ENCODE peak calls at places on chromosomes 11 and 22, in seven cellular contexts. One of them, this sample, is unnamed.

GRCh38 chr11:61353109-61354067 is 8.3 kb downstream of the CYB561A3 start:
- DNase-seq in RCC 7860: no peak
- DNase-seq in left cardiac atrium: no peak
- DNase-seq in IMR-90: no peak
- DNase-seq in HEK293T: no peak
- DNase-seq in NCI-H1105 treated with DMSO at 0.1 percent for 48 hours: no peak
- DNase-seq in NCI-H345: no peak
- DNase-seq in this sample: no peak

GRCh38 chr11:101881586-101881985 is 33.2 kb upstream of the CEP126 start:
- DNase-seq in RCC 7860: no peak
- DNase-seq in left cardiac atrium: no peak
- DNase-seq in NCI-H345: no peak
- DNase-seq in IMR-90: peak; percentile 30
- DNase-seq in NCI-H1105 treated with DMSO at 0.1 percent for 48 hours: no peak
- DNase-seq in HEK293T: no peak
- DNase-seq in this sample: no peak

GRCh38 chr11:92397356-92397755 is 172.7 kb downstream of the FAT3 start:
- DNase-seq in NCI-H1105 treated with DMSO at 0.1 percent for 48 hours: no peak
- DNase-seq in left cardiac atrium: no peak
- DNase-seq in HEK293T: no peak
- DNase-seq in NCI-H345: no peak
- DNase-seq in IMR-90: no peak
- DNase-seq in RCC 7860: no peak
- DNase-seq in this sample: no peak

GRCh38 chr11:122163420-122163819 is 47.4 kb upstream of the BLID start:
- DNase-seq in NCI-H345: no peak
- DNase-seq in NCI-H1105 treated with DMSO at 0.1 percent for 48 hours: no peak
- DNase-seq in left cardiac atrium: no peak
- DNase-seq in HEK293T: no peak
- DNase-seq in RCC 7860: peak; percentile 13
- DNase-seq in IMR-90: peak; percentile 59
- DNase-seq in this sample: no peak

GRCh38 chr11:80958966-80959365 is 1518.1 kb upstream of the TENM4 start:
- DNase-seq in NCI-H1105 treated with DMSO at 0.1 percent for 48 hours: no peak
- DNase-seq in left cardiac atrium: no peak
- DNase-seq in RCC 7860: no peak
- DNase-seq in HEK293T: no peak
- DNase-seq in NCI-H345: no peak
- DNase-seq in IMR-90: no peak
- DNase-seq in this sample: no peak

GRCh38 chr11:118911880-118912741 is 13.6 kb downstream of the BCL9L start:
- DNase-seq in left cardiac atrium: peak; percentile 89
- DNase-seq in IMR-90: peak; percentile 93
- DNase-seq in NCI-H345: no peak
- DNase-seq in RCC 7860: peak; percentile 85
- DNase-seq in HEK293T: peak; percentile 36
- DNase-seq in NCI-H1105 treated with DMSO at 0.1 percent for 48 hours: peak; percentile 29
- DNase-seq in this sample: peak; percentile 55

GRCh38 chr11:93329936-93330445 is 551 bp upstream of the DEUP1 start:
- DNase-seq in HEK293T: no peak
- DNase-seq in NCI-H345: peak; percentile 70
- DNase-seq in RCC 7860: no peak
- DNase-seq in NCI-H1105 treated with DMSO at 0.1 percent for 48 hours: peak; percentile 12
- DNase-seq in left cardiac atrium: no peak
- DNase-seq in IMR-90: no peak
- DNase-seq in this sample: peak; percentile 41

GRCh38 chr11:120142072-120142423 is 4.1 kb upstream of the TRIM29 start:
- DNase-seq in IMR-90: no peak
- DNase-seq in NCI-H345: no peak
- DNase-seq in left cardiac atrium: no peak
- DNase-seq in NCI-H1105 treated with DMSO at 0.1 percent for 48 hours: no peak
- DNase-seq in RCC 7860: no peak
- DNase-seq in HEK293T: no peak
- DNase-seq in this sample: no peak

GRCh38 chr11:119126675-119127268 is 5.4 kb downstream of the HINFP start:
- DNase-seq in left cardiac atrium: no peak
- DNase-seq in NCI-H1105 treated with DMSO at 0.1 percent for 48 hours: no peak
- DNase-seq in RCC 7860: no peak
- DNase-seq in IMR-90: no peak
- DNase-seq in NCI-H345: no peak
- DNase-seq in HEK293T: no peak
- DNase-seq in this sample: no peak

GRCh38 chr11:40306938-40307548 is 1152.4 kb downstream of the LRRC4C start:
- DNase-seq in IMR-90: peak; percentile 63
- DNase-seq in NCI-H345: peak; percentile 5
- DNase-seq in HEK293T: peak; percentile 16
- DNase-seq in RCC 7860: peak; percentile 29
- DNase-seq in NCI-H1105 treated with DMSO at 0.1 percent for 48 hours: peak; percentile 64
- DNase-seq in left cardiac atrium: no peak
- DNase-seq in this sample: peak; percentile 4

GRCh38 chr11:94968334-94968958 is 4.9 kb downstream of the CWC15 start:
- DNase-seq in NCI-H345: peak; percentile 3
- DNase-seq in left cardiac atrium: no peak
- DNase-seq in HEK293T: no peak
- DNase-seq in RCC 7860: no peak
- DNase-seq in NCI-H1105 treated with DMSO at 0.1 percent for 48 hours: peak; percentile 34
- DNase-seq in IMR-90: peak; percentile 60
- DNase-seq in this sample: no peak

GRCh38 chr11:124415356-124415923 is 9.2 kb downstream of the OR8B4 start:
- DNase-seq in NCI-H1105 treated with DMSO at 0.1 percent for 48 hours: peak; percentile 75
- DNase-seq in IMR-90: peak; percentile 69
- DNase-seq in left cardiac atrium: no peak
- DNase-seq in HEK293T: no peak
- DNase-seq in NCI-H345: peak; percentile 2
- DNase-seq in RCC 7860: peak; percentile 11
- DNase-seq in this sample: no peak

GRCh38 chr22:38313384-38313955 is 3.8 kb downstream of the CSNK1E start:
- DNase-seq in NCI-H1105 treated with DMSO at 0.1 percent for 48 hours: no peak
- DNase-seq in RCC 7860: peak; percentile 84
- DNase-seq in IMR-90: peak; percentile 96
- DNase-seq in left cardiac atrium: peak; percentile 85
- DNase-seq in NCI-H345: no peak
- DNase-seq in HEK293T: no peak
- DNase-seq in this sample: no peak

GRCh38 chr11:86775342-86775741 is 25.0 kb upstream of the PRSS23 start:
- DNase-seq in HEK293T: no peak
- DNase-seq in NCI-H1105 treated with DMSO at 0.1 percent for 48 hours: no peak
- DNase-seq in IMR-90: no peak
- DNase-seq in RCC 7860: no peak
- DNase-seq in left cardiac atrium: no peak
- DNase-seq in NCI-H345: no peak
- DNase-seq in this sample: no peak

GRCh38 chr11:123316003-123316402 is 114.1 kb upstream of the GRAMD1B start:
- DNase-seq in IMR-90: peak; percentile 79
- DNase-seq in HEK293T: no peak
- DNase-seq in left cardiac atrium: no peak
- DNase-seq in NCI-H1105 treated with DMSO at 0.1 percent for 48 hours: no peak
- DNase-seq in RCC 7860: no peak
- DNase-seq in NCI-H345: no peak
- DNase-seq in this sample: no peak

GRCh38 chr22:32620992-32621391 is 146.4 kb downstream of the FBXO7 start:
- DNase-seq in left cardiac atrium: no peak
- DNase-seq in NCI-H1105 treated with DMSO at 0.1 percent for 48 hours: no peak
- DNase-seq in RCC 7860: no peak
- DNase-seq in IMR-90: no peak
- DNase-seq in NCI-H345: no peak
- DNase-seq in HEK293T: peak; percentile 40
- DNase-seq in this sample: no peak

GRCh38 chr11:746289-747175 is 732 bp upstream of the TALDO1 start:
- DNase-seq in left cardiac atrium: no peak
- DNase-seq in NCI-H1105 treated with DMSO at 0.1 percent for 48 hours: peak; percentile 38
- DNase-seq in NCI-H345: peak; percentile 36
- DNase-seq in IMR-90: peak; percentile 24
- DNase-seq in RCC 7860: peak; percentile 46
- DNase-seq in HEK293T: no peak
- DNase-seq in this sample: no peak

GRCh38 chr11:46361283-46362145 is 14.3 kb downstream of the DGKZ start:
- DNase-seq in NCI-H1105 treated with DMSO at 0.1 percent for 48 hours: no peak
- DNase-seq in HEK293T: peak; percentile 58
- DNase-seq in left cardiac atrium: peak; percentile 81
- DNase-seq in RCC 7860: no peak
- DNase-seq in IMR-90: peak; percentile 72
- DNase-seq in NCI-H345: no peak
- DNase-seq in this sample: peak; percentile 48

GRCh38 chr11:69091638-69092165 is 43.0 kb downstream of the TPCN2 start:
- DNase-seq in left cardiac atrium: no peak
- DNase-seq in IMR-90: no peak
- DNase-seq in NCI-H345: no peak
- DNase-seq in HEK293T: no peak
- DNase-seq in NCI-H1105 treated with DMSO at 0.1 percent for 48 hours: no peak
- DNase-seq in RCC 7860: no peak
- DNase-seq in this sample: no peak

GRCh38 chr22:36879775-36880174 is 19.0 kb downstream of the NCF4 start:
- DNase-seq in RCC 7860: no peak
- DNase-seq in NCI-H345: no peak
- DNase-seq in NCI-H1105 treated with DMSO at 0.1 percent for 48 hours: no peak
- DNase-seq in left cardiac atrium: no peak
- DNase-seq in IMR-90: no peak
- DNase-seq in HEK293T: no peak
- DNase-seq in this sample: no peak

GRCh38 chr11:74397531-74398243 is 546 bp downstream of the PGM2L1 start:
- DNase-seq in NCI-H1105 treated with DMSO at 0.1 percent for 48 hours: peak; percentile 68
- DNase-seq in IMR-90: peak; percentile 30
- DNase-seq in NCI-H345: peak; percentile 62
- DNase-seq in left cardiac atrium: no peak
- DNase-seq in HEK293T: peak; percentile 36
- DNase-seq in RCC 7860: peak; percentile 53
- DNase-seq in this sample: no peak

GRCh38 chr22:42399315-42400271 is 32.6 kb downstream of the NFAM1 start:
- DNase-seq in NCI-H345: peak; percentile 95
- DNase-seq in RCC 7860: no peak
- DNase-seq in HEK293T: peak; percentile 53
- DNase-seq in NCI-H1105 treated with DMSO at 0.1 percent for 48 hours: peak; percentile 98
- DNase-seq in IMR-90: no peak
- DNase-seq in left cardiac atrium: peak; percentile 37
- DNase-seq in this sample: peak; percentile 96